ENCODE peak calls at places on chromosomes 7 and 10, in seven cellular contexts. D, J, X, A, E, C and T are unnamed samples.

GRCh38 chr10:96272256-96272985 is 1.1 kb upstream of the BLNK start:
- DNase-seq in X (no peak), A (no peak), C (no peak), J (no peak), D (no peak), E (no peak), T (no peak)

GRCh38 chr7:105227391-105227790 is 161.3 kb downstream of the SRPK2 start:
- DNase-seq in A (no peak), X (no peak), J (no peak), C (no peak), D (no peak), E (no peak), T (no peak)

GRCh38 chr7:22325671-22326070 is 31.3 kb downstream of the RAPGEF5 start:
- DNase-seq in A (no peak), X (no peak), C (no peak), E (no peak), J (no peak), D (no peak), T (no peak)

GRCh38 chr7:27459021-27459728 is 203.5 kb downstream of the HIBADH start:
- DNase-seq in A (no peak), X (no peak), D (no peak), C (no peak), E (peak; percentile 51), J (no peak), T (peak; percentile 76)

GRCh38 chr10:72259491-72260214 is 14.1 kb upstream of the DDIT4 start:
- DNase-seq in J (peak; percentile 20), C (peak; percentile 55), E (no peak), X (no peak), D (no peak), A (peak; percentile 81), T (peak; percentile 97)

GRCh38 chr7:41886257-41886905 is 183.5 kb upstream of the INHBA start:
- DNase-seq in X (no peak), C (peak; percentile 86), J (no peak), E (peak; percentile 80), A (peak; percentile 93), D (no peak), T (peak; percentile 91)

GRCh38 chr7:90401989-90402388 is 1.3 kb upstream of the CLDN12 start:
- DNase-seq in A (peak; percentile 42), C (no peak), X (no peak), J (no peak), E (no peak), D (no peak), T (peak; percentile 31)

GRCh38 chr10:73478636-73479035 is 17.2 kb downstream of the PPP3CB start:
- DNase-seq in X (no peak), E (no peak), A (no peak), J (no peak), D (no peak), C (no peak), T (no peak)

GRCh38 chr10:69042838-69043237 is 45.1 kb upstream of the SRGN start:
- DNase-seq in J (no peak), E (no peak), X (no peak), A (no peak), D (no peak), C (no peak), T (no peak)

GRCh38 chr7:132991615-132992587 is 90.0 kb downstream of the CHCHD3 start:
- DNase-seq in X (peak; percentile 34), D (no peak), A (no peak), E (no peak), J (no peak), C (no peak), T (no peak)

GRCh38 chr10:102408728-102409603 is 9.6 kb downstream of the PSD start:
- DNase-seq in A (no peak), D (no peak), E (peak; percentile 84), J (no peak), C (no peak), X (peak; percentile 79), T (peak; percentile 65)

GRCh38 chr10:119495061-119495505 is 47.4 kb downstream of the RGS10 start:
- DNase-seq in C (no peak), E (peak; percentile 48), X (no peak), D (no peak), A (no peak), J (no peak), T (no peak)

GRCh38 chr10:50469778-50470193 is 154.0 kb downstream of the SGMS1 start:
- DNase-seq in J (no peak), E (no peak), C (no peak), A (peak; percentile 39), X (no peak), D (no peak), T (no peak)

GRCh38 chr10:50470345-50470744 is 153.4 kb downstream of the SGMS1 start:
- DNase-seq in A (no peak), E (no peak), D (peak; percentile 31), C (no peak), X (peak; percentile 6), J (no peak), T (no peak)

GRCh38 chr10:50471583-50471975 is 152.2 kb downstream of the SGMS1 start:
- DNase-seq in A (no peak), C (no peak), E (no peak), X (no peak), J (no peak), D (no peak), T (no peak)

GRCh38 chr10:50469288-50469687 is 154.5 kb downstream of the SGMS1 start:
- DNase-seq in E (no peak), C (peak; percentile 20), A (peak; percentile 69), D (no peak), J (no peak), X (no peak), T (no peak)

GRCh38 chr10:50470798-50471582 is 152.8 kb downstream of the SGMS1 start:
- DNase-seq in X (no peak), A (peak; percentile 25), E (no peak), C (peak; percentile 55), D (no peak), J (peak; percentile 64), T (peak; percentile 19)
- H3K4me3 ChIP-seq in X (no peak overlapping the region), A (no peak overlapping the region), E (no peak overlapping the region), C (no peak overlapping the region), D (no peak overlapping the region), J (no peak overlapping the region), T (no peak overlapping the region)

DNA sequence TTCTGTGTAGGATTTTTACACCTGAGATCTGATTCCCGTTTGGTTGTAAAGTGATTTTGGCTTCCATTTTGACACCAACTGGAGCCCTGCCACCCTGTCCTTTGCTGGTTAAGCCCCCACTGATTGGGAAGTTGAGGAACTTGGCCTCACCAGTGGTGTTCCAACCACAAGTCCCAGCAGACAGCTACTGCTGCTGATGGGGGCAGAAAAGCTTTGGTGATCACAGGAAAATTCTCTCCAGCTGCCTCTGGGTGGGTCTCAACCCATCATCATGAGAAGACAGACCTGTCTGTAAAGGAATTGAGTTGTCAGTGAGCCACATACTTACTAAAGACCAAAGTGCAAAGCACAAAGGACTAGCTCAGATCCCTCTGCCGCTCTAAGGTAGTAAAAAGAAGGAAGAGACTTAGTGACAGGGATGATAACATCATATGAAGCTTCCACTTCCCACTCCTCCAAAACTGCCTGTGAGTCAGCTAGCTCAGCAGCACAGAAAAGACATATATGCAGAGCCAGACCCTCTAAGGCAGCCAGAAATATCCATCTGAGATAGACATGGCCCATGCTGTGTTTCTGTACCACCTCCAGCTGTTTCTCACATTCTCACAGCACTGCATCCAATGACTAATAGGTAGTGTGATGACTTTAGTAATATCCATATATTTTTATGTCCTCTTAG is 22.4 kb upstream of the LRRC17 start:
- DNase-seq in D (no peak), X (no peak), A (peak; percentile 90), E (no peak), J (no peak), C (no peak), T (peak; percentile 62)
- TF ChIP-seq CTCF in D (no peak), X (no peak), A (no peak), E (no peak), J (no peak), C (no peak), T (no peak)

GRCh38 chr10:48677625-48678024 is 7.0 kb upstream of the WDFY4 start:
- DNase-seq in J (no peak), E (no peak), A (no peak), X (no peak), C (no peak), D (no peak), T (no peak)

GRCh38 chr10:48672596-48673255 is 11.9 kb upstream of the WDFY4 start:
- DNase-seq in J (no peak), A (no peak), X (no peak), C (no peak), E (no peak), D (no peak), T (no peak)

GRCh38 chr10:48667960-48668541 is 16.6 kb upstream of the WDFY4 start:
- DNase-seq in X (no peak), D (peak; percentile 88), J (no peak), C (no peak), A (no peak), E (no peak), T (no peak)

GRCh38 chr10:48670978-48671913 is 13.4 kb upstream of the WDFY4 start:
- DNase-seq in C (no peak), J (no peak), E (no peak), X (peak; percentile 81), A (no peak), D (no peak), T (no peak)

GRCh38 chr10:48671914-48672595 is 12.6 kb upstream of the WDFY4 start:
- DNase-seq in X (no peak), J (no peak), E (no peak), D (no peak), C (no peak), A (no peak), T (no peak)
- H3K4me3 ChIP-seq in X (no peak overlapping the region), J (no peak overlapping the region), E (no peak overlapping the region), D (peak overlapping the region; percentile 50), C (no peak overlapping the region), A (no peak overlapping the region), T (no peak overlapping the region)

DNA sequence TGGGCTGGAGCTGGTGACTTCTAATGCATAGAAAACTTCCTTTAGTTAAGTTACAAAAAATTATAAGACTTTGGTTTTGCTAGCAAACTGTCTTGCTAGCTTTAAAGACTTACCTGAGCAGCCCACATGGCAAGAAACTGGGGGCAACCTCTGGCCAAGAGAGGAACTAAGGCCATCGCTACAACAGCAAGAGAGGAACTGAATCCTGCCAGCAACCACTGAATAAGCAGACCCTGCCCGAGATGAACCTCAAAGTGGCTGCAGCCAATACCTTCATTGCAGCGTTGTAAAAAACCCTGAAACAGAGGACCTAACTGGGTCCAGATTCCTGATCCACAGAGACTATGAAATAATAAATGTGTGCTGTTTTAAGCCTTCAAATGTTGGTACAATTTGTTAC is 54.6 kb upstream of the STARD3NL start:
- DNase-seq in J (no peak), A (no peak), E (no peak), C (no peak), D (no peak), X (no peak), T (no peak)
- TF ChIP-seq CTCF in J (no peak), A (no peak), E (no peak), C (no peak), D (no peak), X (no peak), T (no peak)